ENCODE peak calls at places on chromosomes 1 and 21, in seven cellular contexts. S is SK-N-SH, Y is K562, Q is HepG2, B is H1, X is HCT116, A is GM12878. J is an unnamed sample.

GRCh38 chr1:235911876-235912275 is 45.2 kb upstream of the LYST start:
- DNase-seq in S (no peak), Y (no peak), Q (no peak), B (no peak), X (no peak), A (no peak), J (no peak)

GRCh38 chr21:38796426-38796825 is 9.3 kb upstream of the ETS2 start:
- DNase-seq in S (no peak), Y (peak), Q (no peak), B (no peak), X (no peak), A (no peak), J (no peak)

GRCh38 chr1:232038704-232039103 is 412.1 kb downstream of the DISC1 start:
- DNase-seq in S (no peak), Y (no peak), Q (no peak), B (no peak), X (no peak), A (no peak), J (no peak)

GRCh38 chr1:44245066-44245465 is 31.8 kb downstream of the DMAP1 start:
- DNase-seq in S (no peak), Y (no peak), Q (no peak), B (no peak), X (no peak), A (no peak), J (no peak)

GRCh38 chr1:229578168-229579100 is 19.9 kb upstream of the ABCB10 start:
- DNase-seq in S (no peak), Y (no peak), Q (no peak), B (no peak), X (no peak), A (no peak), J (no peak)

GRCh38 chr1:80755944-80756343 is 1044.8 kb upstream of the ADGRL2 start:
- DNase-seq in S (no peak), Y (no peak), Q (no peak), B (no peak), X (no peak), A (no peak), J (no peak)

GRCh38 chr21:43815107-43815742 is 25.8 kb downstream of the RRP1 start:
- DNase-seq in S (no peak), Y (peak), Q (no peak), B (no peak), X (peak), A (no peak), J (peak)

GRCh38 chr1:20400341-20401177 is 85.5 kb downstream of the CAMK2N1 start:
- DNase-seq in S (no peak), Y (no peak), Q (no peak), B (no peak), X (no peak), A (no peak), J (no peak)

GRCh38 chr1:67441183-67441582 is 11.0 kb upstream of the SERBP1 start:
- DNase-seq in S (peak), Y (peak), Q (peak), B (no peak), X (no peak), A (no peak), J (no peak)

GRCh38 chr1:22665752-22666151 is 12.7 kb downstream of the C1QB start:
- DNase-seq in S (peak), Y (peak), Q (no peak), B (no peak), X (peak), A (no peak), J (peak)

GRCh38 chr1:192604979-192605620 is 29.5 kb downstream of the RGS1 start:
- DNase-seq in S (no peak), Y (no peak), Q (no peak), B (no peak), X (no peak), A (peak), J (no peak)

GRCh38 chr1:178495158-178495557 is 1.6 kb downstream of the CLEC20A start:
- DNase-seq in S (no peak), Y (no peak), Q (no peak), B (no peak), X (no peak), A (no peak), J (no peak)

GRCh38 chr1:171480035-171480434 is 5.3 kb upstream of the PRRC2C start:
- DNase-seq in S (no peak), Y (no peak), Q (no peak), B (no peak), X (no peak), A (no peak), J (no peak)

GRCh38 chr21:44653656-44654575 is 543 bp downstream of the KRTAP12-4 start:
- DNase-seq in S (no peak), Y (no peak), Q (no peak), B (no peak), X (no peak), A (no peak), J (no peak)

GRCh38 chr1:8096105-8097011 is 70.2 kb upstream of the ERRFI1 start:
- DNase-seq in S (no peak), Y (no peak), Q (no peak), B (no peak), X (peak), A (peak), J (no peak)

GRCh38 chr1:99171126-99171813 is 93.0 kb upstream of the PLPPR4 start:
- DNase-seq in S (no peak), Y (no peak), Q (no peak), B (no peak), X (no peak), A (no peak), J (peak)

GRCh38 chr1:115671176-115672062 is 29.6 kb downstream of the VANGL1 start:
- DNase-seq in S (no peak), Y (peak), Q (peak), B (no peak), X (peak), A (no peak), J (no peak)

GRCh38 chr1:64553285-64553684 is 83.4 kb downstream of the CACHD1 start:
- DNase-seq in S (no peak), Y (peak), Q (peak), B (no peak), X (no peak), A (no peak), J (peak)

GRCh38 chr1:43760745-43761343 is 53.5 kb downstream of the ST3GAL3 start:
- DNase-seq in S (no peak), Y (peak), Q (no peak), B (no peak), X (no peak), A (no peak), J (no peak)

GRCh38 chr1:72845342-72845741 is 563.0 kb upstream of the NEGR1 start:
- DNase-seq in S (no peak), Y (no peak), Q (peak), B (no peak), X (no peak), A (no peak), J (no peak)

DNA sequence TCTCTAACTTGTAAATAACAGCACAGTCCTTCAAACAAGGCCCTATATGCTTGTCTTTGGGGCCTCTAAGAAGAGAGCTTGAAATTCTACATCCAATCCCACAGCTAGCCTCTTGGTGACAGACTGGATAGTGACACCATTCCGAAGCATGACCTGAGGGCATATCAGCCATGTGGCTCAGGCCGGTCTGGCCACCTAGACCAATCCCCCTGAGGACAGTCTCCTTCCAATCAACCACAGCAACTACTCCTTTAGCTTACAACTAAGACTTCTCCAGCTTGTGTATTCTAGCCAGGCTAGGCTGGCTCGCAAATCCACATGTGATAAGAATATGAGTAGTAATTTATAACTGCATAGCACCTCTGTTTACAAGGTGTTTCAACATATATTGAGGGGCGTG is 14.0 kb downstream of the BCAR3 start:
- DNase-seq in S (no peak), Y (no peak), Q (no peak), B (no peak), X (no peak), A (no peak), J (peak)
- TF ChIP-seq JUND in S (no peak), Y (no peak), Q (no peak), B (no peak), X (no peak), A (no peak), J (no peak)

DNA sequence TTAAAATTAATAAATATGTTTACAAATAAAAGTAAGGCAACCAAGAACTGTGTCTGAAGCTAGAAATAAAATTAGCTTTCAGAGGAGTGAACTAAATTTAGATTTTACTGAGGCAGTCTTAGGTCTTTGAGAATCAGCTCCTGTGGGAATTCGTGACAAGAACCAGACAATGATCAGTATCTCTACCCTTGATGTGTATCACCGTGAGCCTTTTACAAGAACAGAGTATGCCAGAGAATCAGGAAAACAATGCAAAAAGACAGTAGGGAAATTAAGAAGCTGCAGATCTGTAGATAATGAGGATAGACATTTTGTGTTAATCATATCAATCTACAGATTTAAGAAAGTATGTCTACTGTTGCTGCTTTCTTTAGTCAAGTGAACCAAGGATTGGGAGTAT is 351.0 kb downstream of the COL11A1 start:
- DNase-seq in S (peak), Y (no peak), Q (no peak), B (no peak), X (no peak), A (no peak), J (no peak)
- TF ChIP-seq JUND in S (peak), Y (no peak), Q (no peak), B (no peak), X (no peak), A (no peak), J (no peak)

DNA sequence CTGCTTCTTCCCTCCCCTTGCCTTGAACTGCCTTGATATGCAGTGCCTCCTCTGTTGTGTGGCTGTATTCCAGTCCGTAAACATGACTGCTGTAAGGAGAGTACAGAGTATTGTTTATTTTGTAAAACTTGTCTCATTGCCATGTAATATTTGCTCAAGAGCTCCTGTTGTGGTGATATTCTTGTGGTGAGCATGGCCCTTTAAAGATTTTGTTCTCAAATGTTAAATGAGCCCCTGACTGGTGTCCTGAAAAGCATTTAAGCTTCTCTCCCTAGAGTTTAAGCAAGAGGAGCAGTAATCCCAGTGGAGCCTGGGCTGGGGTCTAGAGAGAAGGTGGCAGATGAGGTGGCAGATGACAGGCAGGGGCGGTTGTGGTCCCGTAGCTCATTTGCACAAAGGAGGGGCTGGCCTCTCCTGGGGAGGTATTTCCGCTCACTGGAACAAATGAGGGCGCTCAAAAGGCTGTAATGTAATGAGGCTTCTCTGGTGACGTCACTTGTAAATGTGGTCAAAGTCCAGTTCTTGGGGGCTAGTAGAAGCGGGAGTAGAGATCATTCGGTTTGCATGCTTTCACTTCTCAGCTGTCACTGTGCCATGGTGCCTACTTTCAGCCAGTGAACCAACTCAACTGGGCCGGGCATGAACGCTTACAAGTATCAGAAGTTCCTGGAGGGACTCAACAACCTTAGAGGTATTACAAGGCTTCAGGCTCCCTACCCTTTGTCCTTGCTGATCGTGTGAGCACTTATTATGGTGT is 46.0 kb upstream of the MACF1 start:
- DNase-seq in S (no peak), Y (peak), Q (peak), B (no peak), X (no peak), A (peak), J (no peak)
- TF ChIP-seq JUND in S (no peak), Y (peak), Q (no peak), B (peak), X (no peak), A (no peak), J (no peak)

DNA sequence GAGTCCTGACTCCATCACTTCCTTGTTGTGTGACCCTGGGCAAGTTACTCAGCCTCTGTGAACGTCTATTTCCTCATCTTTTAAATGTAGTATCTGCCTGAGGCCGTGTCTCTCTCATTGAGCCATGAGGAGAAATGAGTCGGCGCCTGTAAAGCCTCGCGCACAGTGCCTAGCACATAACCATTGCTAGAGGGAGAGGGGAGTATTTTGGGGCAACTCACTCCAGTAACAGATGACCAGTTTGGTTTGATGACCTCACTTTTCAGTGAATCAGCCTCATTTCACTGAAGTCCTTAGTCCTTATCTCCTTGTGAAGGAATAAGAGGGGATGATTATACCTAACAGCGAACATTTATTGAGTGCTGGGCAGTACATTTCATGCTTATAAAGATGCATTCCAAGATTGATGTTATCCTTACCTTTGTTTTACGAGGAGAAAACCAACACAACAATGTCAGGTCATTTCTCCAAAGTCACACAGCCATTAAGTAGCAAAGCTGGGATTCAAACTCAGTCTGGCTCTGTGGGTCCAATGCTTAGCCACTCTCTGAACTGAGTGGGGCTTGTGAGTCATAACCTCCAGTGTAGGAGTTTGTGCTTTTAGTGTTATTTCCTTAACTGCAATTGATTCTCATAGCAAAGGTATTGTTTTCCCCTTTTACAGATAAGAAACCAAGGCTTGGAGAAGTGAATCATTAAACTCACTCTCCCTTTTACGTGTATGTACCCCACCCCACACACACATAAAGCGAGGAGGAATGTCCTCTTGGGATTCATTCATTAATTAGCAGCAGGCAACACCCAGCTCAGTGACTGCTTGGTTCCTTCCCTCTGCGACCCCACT is 25.9 kb downstream of the KCNC4 start:
- DNase-seq in S (no peak), Y (peak), Q (no peak), B (no peak), X (peak), A (no peak), J (peak)
- TF ChIP-seq JUND in S (no peak), Y (peak), Q (no peak), B (no peak), X (peak), A (no peak), J (no peak)

GRCh38 chr1:24875257-24875656 is 54.8 kb downstream of the RUNX3 start:
- DNase-seq in S (no peak), Y (no peak), Q (no peak), B (no peak), X (no peak), A (no peak), J (no peak)

GRCh38 chr1:24874611-24875225 is 55.4 kb downstream of the RUNX3 start:
- DNase-seq in S (no peak), Y (no peak), Q (no peak), B (no peak), X (no peak), A (no peak), J (no peak)

GRCh38 chr1:24875976-24876609 is 54.0 kb downstream of the RUNX3 start:
- DNase-seq in S (no peak), Y (no peak), Q (no peak), B (no peak), X (no peak), A (no peak), J (no peak)

GRCh38 chr1:24881034-24881433 is 49.0 kb downstream of the RUNX3 start:
- DNase-seq in S (no peak), Y (no peak), Q (no peak), B (no peak), X (no peak), A (no peak), J (no peak)

DNA sequence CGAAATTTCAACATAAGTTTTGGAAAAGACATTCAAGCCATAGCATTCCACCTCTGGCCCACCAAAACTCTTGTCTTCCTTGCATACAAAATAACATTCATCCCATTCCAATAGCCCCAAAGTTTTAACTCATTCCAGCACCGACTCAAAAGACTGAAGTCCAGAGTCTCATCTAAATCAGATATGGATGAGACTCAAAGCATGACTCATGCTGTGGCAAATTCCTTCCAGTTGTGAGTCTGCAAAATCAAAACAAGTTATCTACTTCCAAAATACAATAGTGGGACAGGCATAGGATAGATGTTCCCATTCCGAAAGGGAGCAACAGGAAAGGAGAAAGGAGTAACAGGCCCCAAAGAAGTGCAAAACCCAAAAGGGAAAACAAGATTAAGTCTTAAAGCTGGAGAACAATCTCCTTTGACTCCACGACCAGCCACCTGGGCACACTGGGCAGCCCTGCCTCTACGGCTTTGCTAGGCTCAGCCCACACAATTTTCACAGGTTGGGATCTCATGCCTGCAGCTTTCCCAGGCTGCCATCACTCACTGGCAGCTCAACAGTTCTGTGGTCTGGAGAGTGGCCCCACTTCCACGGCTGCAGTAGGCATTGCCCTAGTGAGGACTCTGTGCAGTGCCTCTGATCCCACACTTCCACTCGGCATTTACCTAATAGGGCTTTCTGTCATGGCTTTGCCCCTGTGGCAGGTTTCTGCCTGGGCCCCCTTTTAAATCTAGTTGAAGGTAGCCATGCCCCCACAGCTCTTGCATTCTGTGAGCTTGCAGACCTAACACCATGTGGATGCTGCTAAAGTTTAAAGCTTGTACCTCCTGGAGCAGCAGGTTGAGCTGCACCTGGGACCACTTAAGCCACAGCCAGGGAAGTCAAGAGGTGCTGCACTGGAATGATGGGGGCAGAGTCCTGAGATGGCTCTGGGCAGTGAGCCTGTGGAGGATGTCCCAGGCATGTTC is 51.0 kb downstream of the RUNX3 start:
- DNase-seq in S (no peak), Y (no peak), Q (peak), B (no peak), X (no peak), A (no peak), J (no peak)
- TF ChIP-seq JUND in S (peak), Y (peak), Q (no peak), B (no peak), X (no peak), A (no peak), J (no peak)